ENCODE peak calls at places on chromosome 22, in eight cellular contexts. G, E, C, P, A, R, N and S are unnamed samples.

GRCh38 chr22:47811971-47812370 is 1049.5 kb downstream of the TBC1D22A start:
- DNase-seq in G (no peak), E (no peak), C (no peak), P (no peak), A (no peak), R (no peak), N (no peak), S (no peak)

GRCh38 chr22:21657361-21658118 is 8.3 kb upstream of the PPIL2 start:
- DNase-seq in G (peak), E (peak), C (peak), P (no peak), A (peak), R (peak), N (peak), S (peak)

GRCh38 chr22:22080270-22080669 is 97.7 kb upstream of the TOP3B start:
- DNase-seq in G (no peak), E (no peak), C (no peak), P (peak), A (no peak), R (no peak), N (no peak), S (no peak)

GRCh38 chr22:36951746-36952145 is 38.3 kb downstream of the CSF2RB start:
- DNase-seq in G (no peak), E (no peak), C (no peak), P (no peak), A (no peak), R (no peak), N (no peak), S (no peak)

GRCh38 chr22:22508274-22509176 is at the start of gene ZNF280B:
- DNase-seq in G (peak), E (peak), C (peak), P (peak), A (peak), R (peak), N (peak), S (peak)

GRCh38 chr22:46379301-46379930 is 43.9 kb downstream of the TRMU start:
- DNase-seq in G (no peak), E (no peak), C (no peak), P (no peak), A (no peak), R (no peak), N (no peak), S (no peak)

GRCh38 chr22:24506802-24507438 is 11.8 kb downstream of the UPB1 start:
- DNase-seq in G (no peak), E (no peak), C (no peak), P (no peak), A (peak), R (peak), N (no peak), S (no peak)

GRCh38 chr22:26890870-26891269 is 233.5 kb downstream of the MIAT start:
- DNase-seq in G (no peak), E (no peak), C (no peak), P (no peak), A (no peak), R (no peak), N (no peak), S (no peak)

GRCh38 chr22:38404419-38404818 is 50.6 kb downstream of the KCNJ4 start:
- DNase-seq in G (no peak), E (no peak), C (no peak), P (no peak), A (no peak), R (no peak), N (no peak), S (no peak)

GRCh38 chr22:20450551-20450906 is 12.9 kb upstream of the SCARF2 start:
- DNase-seq in G (no peak), E (no peak), C (no peak), P (no peak), A (no peak), R (no peak), N (no peak), S (no peak)

GRCh38 chr22:39901519-39902146 is 749 bp downstream of the GRAP2 start:
- DNase-seq in G (no peak), E (no peak), C (no peak), P (no peak), A (no peak), R (no peak), N (no peak), S (no peak)

GRCh38 chr22:37121887-37122591 is 12.5 kb upstream of the TMPRSS6 start:
- DNase-seq in G (no peak), E (peak), C (peak), P (no peak), A (no peak), R (peak), N (no peak), S (no peak)

GRCh38 chr22:35627267-35628041 is 10.3 kb upstream of the MB start:
- DNase-seq in G (peak), E (peak), C (no peak), P (peak), A (peak), R (peak), N (peak), S (peak)

GRCh38 chr22:27994481-27995331 is 75.7 kb upstream of the PITPNB start:
- DNase-seq in G (no peak), E (no peak), C (no peak), P (no peak), A (no peak), R (no peak), N (no peak), S (no peak)

GRCh38 chr22:22720201-22720723 is 75.8 kb downstream of the GGTLC2 start:
- DNase-seq in G (no peak), E (peak), C (peak), P (peak), A (no peak), R (peak), N (peak), S (peak)

GRCh38 chr22:24968066-24968561 is 15.6 kb downstream of the KIAA1671 start:
- DNase-seq in G (no peak), E (no peak), C (no peak), P (no peak), A (no peak), R (no peak), N (no peak), S (peak)

GRCh38 chr22:31489632-31490495 is at the start of gene EIF4ENIF1:
- DNase-seq in G (peak), E (peak), C (peak), P (peak), A (peak), R (peak), N (peak), S (peak)

GRCh38 chr22:40345801-40346177 is 511 bp upstream of the ADSL start:
- DNase-seq in G (peak), E (peak), C (peak), P (no peak), A (no peak), R (peak), N (peak), S (peak)

GRCh38 chr22:50695421-50696250 is 23.0 kb downstream of the SHANK3 start:
- DNase-seq in G (no peak), E (no peak), C (no peak), P (peak), A (no peak), R (no peak), N (no peak), S (no peak)

GRCh38 chr22:39927544-39927943 is 26.7 kb downstream of the GRAP2 start:
- DNase-seq in G (no peak), E (no peak), C (no peak), P (no peak), A (no peak), R (no peak), N (peak), S (peak)

GRCh38 chr22:20399866-20400605 is 6.1 kb downstream of the ZNF74 start:
- DNase-seq in G (no peak), E (no peak), C (no peak), P (no peak), A (no peak), R (no peak), N (no peak), S (no peak)

GRCh38 chr22:31496735-31497146 is 405 bp downstream of the SFI1 start:
- DNase-seq in G (peak), E (peak), C (peak), P (no peak), A (no peak), R (peak), N (peak), S (no peak)

GRCh38 chr22:38172489-38173155 is 9.0 kb downstream of the PLA2G6 start:
- DNase-seq in G (peak), E (no peak), C (peak), P (peak), A (peak), R (peak), N (no peak), S (no peak)

GRCh38 chr22:35437038-35437437 is 37.1 kb downstream of the MCM5 start:
- DNase-seq in G (no peak), E (peak), C (no peak), P (no peak), A (no peak), R (peak), N (peak), S (peak)

GRCh38 chr22:17232406-17232805 is 13.2 kb upstream of the ADA2 start:
- DNase-seq in G (no peak), E (no peak), C (no peak), P (peak), A (peak), R (no peak), N (no peak), S (no peak)

GRCh38 chr22:45194686-45195085 is 31.0 kb downstream of the NUP50 start:
- DNase-seq in G (no peak), E (no peak), C (no peak), P (no peak), A (no peak), R (no peak), N (no peak), S (no peak)

GRCh38 chr22:43039800-43040199 is 24.9 kb upstream of the PACSIN2 start:
- DNase-seq in G (no peak), E (no peak), C (no peak), P (no peak), A (no peak), R (no peak), N (no peak), S (no peak)

GRCh38 chr22:39117585-39118191 is 20.6 kb downstream of the APOBEC3H start:
- DNase-seq in G (peak), E (peak), C (peak), P (peak), A (no peak), R (peak), N (peak), S (peak)

GRCh38 chr22:22245935-22246525 is 1.4 kb downstream of the VPREB1 start:
- DNase-seq in G (no peak), E (no peak), C (no peak), P (no peak), A (no peak), R (no peak), N (no peak), S (no peak)

GRCh38 chr22:49216579-49216978 is 611.1 kb downstream of the BRD1 start:
- DNase-seq in G (no peak), E (no peak), C (no peak), P (no peak), A (no peak), R (no peak), N (no peak), S (no peak)

GRCh38 chr22:47837703-47838102 is 1075.3 kb downstream of the TBC1D22A start:
- DNase-seq in G (no peak), E (no peak), C (no peak), P (no peak), A (no peak), R (no peak), N (no peak), S (no peak)

GRCh38 chr22:36162127-36163034 is 1.8 kb upstream of the APOL3 start:
- DNase-seq in G (no peak), E (no peak), C (peak), P (no peak), A (no peak), R (no peak), N (no peak), S (no peak)

GRCh38 chr22:26671317-26672059 is 14.1 kb downstream of the MIAT start:
- DNase-seq in G (no peak), E (peak), C (peak), P (no peak), A (no peak), R (no peak), N (no peak), S (no peak)

GRCh38 chr22:19503367-19503766 is 20.8 kb downstream of the CLDN5 start:
- DNase-seq in G (no peak), E (no peak), C (no peak), P (no peak), A (no peak), R (no peak), N (no peak), S (no peak)

GRCh38 chr22:49735411-49736311 is 92.0 kb downstream of the BRD1 start:
- DNase-seq in G (no peak), E (no peak), C (no peak), P (no peak), A (no peak), R (peak), N (peak), S (peak)

GRCh38 chr22:21816787-21817496 is 50.5 kb downstream of the MAPK1 start:
- DNase-seq in G (peak), E (no peak), C (no peak), P (no peak), A (no peak), R (peak), N (no peak), S (no peak)

GRCh38 chr22:32991353-32992115 is 66.6 kb downstream of the SYN3 start:
- DNase-seq in G (no peak), E (no peak), C (no peak), P (peak), A (no peak), R (peak), N (no peak), S (no peak)